ENCODE peak calls at places on chromosomes 7 and 10, in five cellular contexts. Y is psoas muscle, T is GM20000, R is foreskin fibroblast, U is HCT116. G is an unnamed sample.

GRCh38 chr10:6124666-6125065 is 35.8 kb downstream of the RBM17 start:
- DNase-seq in U (no peak), R (no peak), Y (no peak), T (no peak), G (no peak)

GRCh38 chr10:44921506-44921905 is 10.4 kb downstream of the TMEM72 start:
- DNase-seq in Y (no peak), R (no peak), U (no peak), T (no peak), G (no peak)

GRCh38 chr7:115805458-115805857 is 225.1 kb downstream of the TFEC start:
- DNase-seq in U (no peak), Y (no peak), T (no peak), R (no peak), G (no peak)

GRCh38 chr7:409344-410281 is 110.0 kb downstream of the PDGFA start:
- DNase-seq in Y (peak; percentile 40), U (no peak), R (no peak), T (no peak), G (no peak)

GRCh38 chr7:121046893-121047468 is 58.5 kb downstream of the CPED1 start:
- DNase-seq in T (no peak), R (no peak), U (no peak), Y (no peak), G (no peak)

GRCh38 chr10:8410506-8410905 is 356.0 kb downstream of the GATA3 start:
- DNase-seq in Y (no peak), U (no peak), T (no peak), R (no peak), G (no peak)

GRCh38 chr7:158814637-158815036 is 14.7 kb downstream of the ESYT2 start:
- DNase-seq in T (no peak), U (no peak), R (no peak), Y (no peak), G (peak; percentile 69)

GRCh38 chr10:103658049-103658577 is 164.6 kb downstream of the NEURL1 start:
- DNase-seq in T (no peak), R (no peak), U (no peak), Y (no peak), G (no peak)

GRCh38 chr7:128398016-128398840 is 11.6 kb downstream of the IMPDH1 start:
- DNase-seq in T (peak; percentile 69), U (no peak), Y (peak; percentile 75), R (peak; percentile 21), G (peak; percentile 58)

GRCh38 chr10:124557648-124558338 is 96.2 kb downstream of the LHPP start:
- DNase-seq in U (no peak), T (no peak), Y (peak; percentile 55), R (peak; percentile 20), G (no peak)

GRCh38 chr7:79414910-79415309 is 38.6 kb downstream of the MAGI2 start:
- DNase-seq in Y (no peak), T (no peak), R (peak; percentile 32), U (no peak), G (no peak)

GRCh38 chr7:92916751-92917369 is 80.5 kb upstream of the CDK6 start:
- DNase-seq in Y (no peak), R (peak; percentile 18), T (no peak), U (peak; percentile 32), G (no peak)

GRCh38 chr10:11392776-11393175 is 218.7 kb downstream of the USP6NL start:
- DNase-seq in T (no peak), U (no peak), Y (no peak), R (no peak), G (no peak)

GRCh38 chr7:826230-826905 is 5.9 kb upstream of the SUN1 start:
- DNase-seq in T (no peak), R (no peak), U (no peak), Y (peak; percentile 76), G (no peak)

GRCh38 chr10:44723654-44724053 is 187.5 kb upstream of the TMEM72 start:
- DNase-seq in T (no peak), R (peak; percentile 87), U (no peak), Y (peak; percentile 53), G (no peak)

GRCh38 chr7:29320577-29320976 is 126.0 kb downstream of the CHN2 start:
- DNase-seq in Y (no peak), U (no peak), T (no peak), R (no peak), G (no peak)

GRCh38 chr10:4154317-4154716 is 369.3 kb upstream of the KLF6 start:
- DNase-seq in T (no peak), R (no peak), Y (no peak), U (no peak), G (no peak)

GRCh38 chr7:37062019-37062418 is 337.7 kb upstream of the AOAH start:
- DNase-seq in U (no peak), T (no peak), R (no peak), Y (no peak), G (no peak)

GRCh38 chr7:148209643-148210042 is 380.9 kb upstream of the C7orf33 start:
- DNase-seq in T (no peak), U (no peak), R (no peak), Y (no peak), G (no peak)

GRCh38 chr10:111093741-111094380 is 17.0 kb downstream of the ADRA2A start:
- DNase-seq in Y (no peak), U (no peak), R (peak; percentile 18), T (no peak), G (no peak)

GRCh38 chr10:85612378-85612775 is 754.2 kb downstream of the GRID1 start:
- DNase-seq in T (no peak), U (no peak), Y (no peak), R (no peak), G (peak; percentile 51)

GRCh38 chr7:151046603-151047573 is 1.4 kb upstream of the ASIC3 start:
- DNase-seq in T (no peak), Y (peak; percentile 52), R (peak; percentile 52), U (no peak), G (no peak)

GRCh38 chr10:130775311-130775710 is 536.2 kb downstream of the TCERG1L start:
- DNase-seq in U (no peak), T (no peak), R (no peak), Y (no peak), G (no peak)

GRCh38 chr10:99234067-99234738 is 1.4 kb downstream of the HPSE2 start:
- DNase-seq in U (no peak), R (peak; percentile 55), T (peak; percentile 88), Y (peak; percentile 69), G (peak; percentile 78)

GRCh38 chr10:48377751-48378585 is 71.5 kb downstream of the MAPK8 start:
- DNase-seq in Y (no peak), R (no peak), T (no peak), U (no peak), G (no peak)

GRCh38 chr7:73715648-73716317 is 3.7 kb downstream of the STX1A start:
- DNase-seq in R (peak; percentile 99), U (peak; percentile 93), T (no peak), Y (no peak), G (peak; percentile 81)

GRCh38 chr10:86642499-86642898 is 11.8 kb upstream of the OPN4 start:
- DNase-seq in T (no peak), Y (no peak), R (peak; percentile 44), U (no peak), G (no peak)

GRCh38 chr10:103507235-103508191 is 14.0 kb downstream of the NEURL1 start:
- DNase-seq in T (no peak), U (no peak), R (no peak), Y (no peak), G (no peak)

DNA sequence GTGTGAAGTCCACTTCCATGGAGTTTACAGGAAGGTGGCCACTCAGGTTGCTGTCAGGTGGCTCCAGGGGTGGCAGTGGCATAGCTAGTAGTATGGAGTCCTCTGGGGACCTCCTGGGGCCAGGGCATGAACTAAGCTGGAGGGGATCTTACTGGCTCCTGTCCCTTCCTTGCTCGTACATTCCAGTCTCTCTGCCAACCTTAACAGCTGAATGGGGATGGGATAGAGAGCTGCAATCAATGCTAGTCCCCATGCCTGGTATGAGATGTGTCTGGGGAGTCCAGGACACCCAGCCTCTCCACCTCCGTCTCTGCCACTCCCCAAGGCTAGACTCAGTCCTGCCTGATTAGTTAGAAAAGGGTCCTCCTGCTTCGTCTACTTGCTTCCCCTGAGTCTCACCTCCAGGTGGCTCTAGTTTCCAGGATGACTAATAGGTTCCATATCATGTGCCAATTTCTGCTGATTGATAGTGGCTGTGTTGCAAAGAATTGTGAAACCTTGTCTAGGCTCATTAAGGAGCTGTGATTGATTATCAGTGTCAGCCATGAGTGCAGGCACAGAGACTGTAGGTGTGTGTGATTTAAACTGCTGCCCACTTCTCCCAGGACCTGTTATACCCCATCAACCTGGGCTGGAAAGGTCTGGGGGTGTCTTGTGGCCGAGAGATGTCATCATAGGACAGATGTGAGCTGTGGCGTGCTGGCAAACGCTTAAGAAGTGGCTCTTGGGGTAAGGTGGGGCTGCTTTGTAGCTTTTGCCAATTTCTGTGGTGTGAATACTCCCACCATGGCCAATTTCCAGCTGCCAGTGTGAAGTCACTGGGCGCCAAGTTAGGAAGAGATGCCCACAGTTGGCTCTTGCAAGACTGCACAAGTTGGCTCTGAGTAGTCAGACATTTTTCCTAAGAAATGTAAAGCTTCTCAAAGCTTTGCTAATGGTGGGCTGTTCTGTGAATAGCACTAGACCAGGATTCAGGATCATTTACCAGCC is 59.8 kb downstream of the COL13A1 start:
- DNase-seq in U (peak; percentile 94), Y (no peak), T (no peak), R (peak; percentile 70), G (peak; percentile 21)
- TF ChIP-seq CTCF in U (peak; percentile 69), Y (peak; percentile 15), T (no peak), R (peak; percentile 27), G (peak; percentile 15)

DNA sequence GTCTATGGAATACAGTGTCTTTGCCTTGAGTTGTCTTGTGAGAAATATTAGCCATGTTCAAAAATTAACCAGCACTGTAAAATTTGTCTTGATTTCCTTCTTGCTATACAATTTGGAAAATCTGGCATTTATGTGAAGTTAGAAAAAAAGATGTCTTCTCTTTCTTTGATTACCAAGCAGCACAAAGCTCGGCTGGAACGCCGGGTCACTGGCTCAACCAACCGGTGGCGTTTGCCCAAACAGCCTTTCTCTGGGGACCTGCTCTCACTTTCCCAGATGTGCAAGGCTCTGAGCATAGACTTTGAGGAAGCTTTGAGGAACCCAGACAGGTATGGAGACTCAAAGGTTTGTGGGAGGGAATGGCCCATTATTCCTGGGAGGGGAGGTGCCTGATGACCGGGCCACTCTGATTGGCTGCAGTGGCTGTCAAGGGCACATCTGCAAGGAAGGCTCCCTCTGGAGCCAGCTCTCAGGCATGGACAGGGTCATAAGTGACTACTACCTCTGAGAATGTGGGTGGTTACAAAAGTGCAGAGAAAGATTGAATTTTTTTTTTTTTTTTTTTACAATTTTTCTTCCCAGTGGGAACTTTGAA is 5.6 kb downstream of the BTBD16 start:
- DNase-seq in T (no peak), R (peak; percentile 65), U (peak; percentile 48), Y (no peak), G (no peak)
- TF ChIP-seq CTCF in T (no peak), R (no peak), U (no peak), Y (no peak), G (no peak)

DNA sequence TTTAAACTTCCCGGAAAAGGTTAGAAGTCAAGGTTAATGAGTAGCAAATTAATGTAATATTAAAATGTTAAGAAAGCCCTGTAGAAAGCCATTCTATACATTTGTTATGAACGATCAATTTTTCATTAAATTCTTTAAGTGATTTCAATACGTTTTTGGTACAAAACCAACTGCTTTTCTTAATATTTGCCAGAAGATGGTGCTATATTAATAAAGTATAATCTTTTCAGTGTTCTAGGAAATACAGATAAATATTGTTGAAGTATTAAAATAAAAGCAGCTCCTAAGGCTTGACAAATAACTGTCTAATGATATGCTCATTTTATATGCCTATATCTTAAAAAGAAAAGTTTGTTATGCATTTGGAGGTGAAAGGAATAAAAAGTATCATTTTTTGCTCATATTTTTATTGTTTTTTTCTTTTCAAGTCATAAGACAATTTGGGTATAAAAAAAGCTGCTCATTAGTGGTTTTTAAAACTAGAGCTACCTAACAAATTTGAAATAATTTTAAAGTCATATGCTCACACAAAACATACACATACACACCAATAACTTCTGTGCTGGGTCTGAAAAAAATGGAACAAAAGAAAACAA is 130.3 kb upstream of the POT1 start:
- DNase-seq in U (no peak), R (no peak), Y (no peak), T (no peak), G (no peak)
- TF ChIP-seq CTCF in U (peak; percentile 32), R (no peak), Y (no peak), T (no peak), G (peak; percentile 28)

GRCh38 chr10:49512121-49512809 is 26.7 kb downstream of the ERCC6 start:
- DNase-seq in R (no peak), T (peak; percentile 25), U (peak; percentile 16), Y (no peak), G (peak; percentile 28)
- TF ChIP-seq CTCF in R (peak; percentile 53), T (peak; percentile 37), U (peak; percentile 79), Y (peak; percentile 61), G (peak; percentile 86)

G was measured in activated CD8-positive, alpha-beta T cell treated with anti-CD3 and anti-CD28 coated beads for 36 hours.